ENCODE peak calls at places on chromosomes 12 and 14, in four cellular contexts. V is K562, I is SK-N-SH, L is GM12878. D is an unnamed sample.

GRCh38 chr12:62319058-62319457 is 58.9 kb downstream of the USP15 start:
- DNase-seq in V (no peak), I (no peak), L (no peak), D (no peak)

GRCh38 chr14:54786191-54786755 is 116.4 kb downstream of the GCH1 start:
- DNase-seq in V (no peak), I (no peak), L (no peak), D (no peak)

GRCh38 chr12:43221216-43221615 is 330.8 kb downstream of the ADAMTS20 start:
- DNase-seq in V (no peak), L (no peak), I (no peak), D (peak; percentile 10)

GRCh38 chr12:108112815-108113556 is 16.1 kb upstream of the WSCD2 start:
- DNase-seq in I (peak; percentile 22), L (no peak), V (no peak), D (peak; percentile 59)

GRCh38 chr12:104701756-104702155 is 245.0 kb downstream of the CHST11 start:
- DNase-seq in V (no peak), L (no peak), I (no peak), D (no peak)

GRCh38 chr14:81247271-81247766 is 26.6 kb upstream of the GTF2A1 start:
- DNase-seq in I (no peak), L (no peak), V (no peak), D (no peak)

GRCh38 chr14:32090686-32091085 is 13.6 kb downstream of the ARHGAP5 start:
- DNase-seq in L (no peak), V (no peak), I (no peak), D (no peak)

GRCh38 chr12:13000935-13001724 is 1.1 kb upstream of the HEBP1 start:
- DNase-seq in V (peak; percentile 45), I (peak; percentile 93), L (no peak), D (peak; percentile 63)

GRCh38 chr12:130953783-130954543 is at the start of gene ADGRD1:
- DNase-seq in V (no peak), I (no peak), L (no peak), D (no peak)

GRCh38 chr12:12561305-12562015 is 1.2 kb downstream of the DUSP16 start:
- DNase-seq in I (peak; percentile 75), V (no peak), L (no peak), D (peak; percentile 44)

GRCh38 chr12:124939428-124940142 is 25.1 kb upstream of the UBC start:
- DNase-seq in I (peak; percentile 80), L (peak; percentile 88), V (peak; percentile 75), D (peak; percentile 90)

GRCh38 chr12:100718212-100718611 is 76.4 kb upstream of the ANO4 start:
- DNase-seq in V (no peak), I (no peak), L (no peak), D (no peak)

DNA sequence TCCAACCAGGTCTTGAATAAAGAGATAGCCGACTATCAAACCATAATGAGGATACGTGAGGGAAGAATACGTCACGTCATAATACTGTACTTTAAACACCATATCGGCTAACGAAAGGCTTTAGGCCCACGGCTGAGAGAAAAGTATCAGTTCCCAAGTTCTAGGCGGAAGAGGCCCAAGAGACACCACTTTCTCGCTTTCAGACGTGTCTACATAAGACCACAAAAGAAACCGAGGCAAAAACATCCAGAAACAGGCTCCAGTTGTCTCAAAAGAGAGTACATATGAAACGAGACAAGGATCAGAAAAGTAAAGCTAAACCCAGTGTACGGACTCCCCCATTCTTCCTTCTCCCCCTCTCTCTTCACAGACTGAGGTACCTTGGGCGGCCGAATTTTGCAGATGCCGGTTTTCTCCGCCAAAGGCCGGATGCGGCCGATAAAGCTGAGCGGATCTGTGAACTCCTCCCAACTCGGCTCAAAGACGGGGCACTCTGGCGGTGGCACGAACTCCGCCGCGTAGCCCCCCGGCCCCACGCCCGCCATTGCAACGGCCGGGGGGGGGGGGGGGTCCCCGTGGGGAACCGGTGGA is 478 bp downstream of the KDM5A start:
- DNase-seq in I (no peak), V (no peak), L (no peak), D (peak; percentile 51)
- TF ChIP-seq USF1 in I (no peak), V (no peak), L (no peak), D (no peak)

DNA sequence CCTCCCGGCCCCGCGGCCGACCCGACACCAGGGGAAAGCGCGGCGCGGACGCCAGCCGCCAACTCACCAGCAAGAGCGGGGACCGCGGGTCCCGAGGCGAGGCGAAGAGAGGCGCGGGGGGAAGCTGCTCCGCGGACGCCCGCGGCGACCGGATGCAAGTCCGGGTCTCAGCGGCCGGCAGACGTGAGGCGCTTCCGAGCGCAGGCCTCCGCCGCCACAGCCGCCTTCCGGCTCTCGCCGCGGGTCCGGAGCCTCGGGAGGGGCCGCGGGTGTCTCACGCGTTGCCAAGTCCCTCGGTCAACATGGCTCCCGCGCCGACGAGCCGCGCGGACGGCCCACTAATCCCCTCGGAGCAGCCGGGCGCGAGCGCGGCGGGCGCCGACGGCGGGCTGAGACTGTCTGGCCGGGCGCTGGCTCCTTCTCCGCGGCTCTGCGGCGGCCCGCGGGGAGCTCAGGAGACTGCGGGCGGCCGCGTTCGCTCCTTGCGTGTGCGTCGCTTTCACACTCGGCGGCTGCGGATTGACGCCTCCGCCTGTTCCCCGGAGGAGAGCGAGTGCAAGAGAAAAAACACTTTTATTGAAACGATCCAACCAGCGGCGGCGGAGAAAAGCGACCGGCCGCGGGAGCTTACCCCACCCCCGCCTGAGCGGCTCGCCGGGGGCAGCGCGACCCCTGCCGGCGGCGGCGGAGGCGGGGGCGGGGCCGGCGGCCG is at the start of gene CDK17:
- DNase-seq in L (no peak), V (peak; percentile 93), I (peak; percentile 97), D (peak; percentile 69)
- TF ChIP-seq USF1 in L (no peak), V (no peak), I (no peak), D (no peak)

DNA sequence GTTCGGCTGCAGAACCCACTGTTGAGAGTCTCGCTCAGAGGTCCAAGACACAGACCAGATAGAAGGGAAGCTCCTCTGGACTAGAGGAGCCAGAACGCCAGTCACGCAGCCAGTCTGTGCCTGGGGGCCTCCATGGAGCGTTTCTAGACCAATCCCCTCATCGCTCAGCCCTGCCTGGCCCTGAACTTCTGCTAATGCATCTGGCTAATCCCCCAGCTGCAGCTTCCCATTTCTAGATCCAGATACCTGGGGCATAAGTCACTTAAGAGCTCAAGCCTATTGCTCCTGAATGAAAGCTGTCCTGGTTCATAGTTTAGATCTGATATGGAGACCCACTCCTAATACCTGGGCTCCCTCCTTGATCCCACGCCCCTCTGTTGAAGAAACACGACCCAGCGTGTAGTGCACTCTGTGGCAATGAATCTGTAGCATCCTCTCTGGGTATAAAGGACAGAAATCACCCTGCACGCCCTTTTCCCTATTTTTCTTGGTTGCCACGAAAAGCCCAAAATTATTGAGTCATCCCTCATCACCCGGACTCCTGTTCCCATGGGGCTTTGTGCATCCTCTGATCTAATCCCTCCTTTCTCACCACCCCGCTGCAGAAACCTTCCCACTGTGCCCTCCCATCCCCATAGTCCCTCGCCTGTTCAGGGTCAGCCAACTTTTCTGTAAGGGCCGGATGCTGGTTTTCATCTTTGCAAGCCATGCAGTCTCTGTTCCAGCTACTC is 341.5 kb upstream of the FKBP4 start:
- DNase-seq in V (no peak), L (no peak), I (no peak), D (no peak)
- TF ChIP-seq USF1 in V (no peak), L (no peak), I (no peak), D (no peak)

DNA sequence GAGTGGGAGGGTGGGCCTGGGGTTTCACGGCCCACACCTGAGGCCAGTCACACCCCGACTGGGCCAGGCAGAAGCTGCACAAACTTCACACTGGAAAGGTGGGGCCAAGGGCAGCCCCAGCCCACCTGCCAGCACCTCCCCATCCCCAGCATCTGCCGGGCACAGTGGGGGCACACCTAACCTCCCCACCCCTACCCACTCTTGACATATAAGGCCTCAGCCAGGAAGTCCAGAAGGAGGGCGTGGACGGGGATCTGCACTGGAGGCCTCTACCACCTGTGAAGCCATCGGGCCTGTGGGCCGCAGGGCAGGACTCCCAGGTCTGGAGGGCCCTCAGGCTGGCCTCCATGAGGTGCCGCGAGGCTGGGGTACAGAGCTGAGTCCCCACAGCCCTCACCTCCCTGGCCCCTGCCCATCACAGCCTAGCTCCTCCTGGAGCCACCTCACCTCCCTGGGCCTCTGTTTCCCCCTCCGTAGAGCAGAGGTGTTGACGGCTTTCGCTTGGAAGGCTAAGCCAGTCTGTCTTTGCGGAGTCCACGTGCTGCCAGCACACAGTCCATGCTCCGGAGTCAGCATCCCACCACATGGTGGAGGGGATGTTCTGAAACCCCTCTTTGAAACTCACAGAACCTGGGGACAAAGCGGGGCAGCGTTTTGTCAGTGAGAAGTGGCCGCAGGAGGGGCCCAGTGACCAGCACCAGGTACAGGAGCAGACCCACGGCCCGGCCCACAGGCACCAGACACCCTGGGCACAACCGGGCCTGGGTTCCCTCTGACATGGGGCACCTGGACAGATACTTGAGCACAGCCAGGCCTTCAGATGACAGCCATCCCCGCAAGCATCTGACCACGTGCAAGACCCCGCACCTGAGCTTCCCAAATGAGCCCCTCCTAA is 38.2 kb upstream of the INF2 start:
- DNase-seq in V (no peak), L (no peak), I (no peak), D (no peak)
- TF ChIP-seq USF1 in V (no peak), L (no peak), I (no peak), D (no peak)

GRCh38 chr12:31951939-31952338 is 7.3 kb upstream of the RESF1 start:
- DNase-seq in V (no peak), I (no peak), L (no peak), D (no peak)
- TF ChIP-seq USF1 in V (no peak), I (no peak), L (no peak), D (no peak)

DNA sequence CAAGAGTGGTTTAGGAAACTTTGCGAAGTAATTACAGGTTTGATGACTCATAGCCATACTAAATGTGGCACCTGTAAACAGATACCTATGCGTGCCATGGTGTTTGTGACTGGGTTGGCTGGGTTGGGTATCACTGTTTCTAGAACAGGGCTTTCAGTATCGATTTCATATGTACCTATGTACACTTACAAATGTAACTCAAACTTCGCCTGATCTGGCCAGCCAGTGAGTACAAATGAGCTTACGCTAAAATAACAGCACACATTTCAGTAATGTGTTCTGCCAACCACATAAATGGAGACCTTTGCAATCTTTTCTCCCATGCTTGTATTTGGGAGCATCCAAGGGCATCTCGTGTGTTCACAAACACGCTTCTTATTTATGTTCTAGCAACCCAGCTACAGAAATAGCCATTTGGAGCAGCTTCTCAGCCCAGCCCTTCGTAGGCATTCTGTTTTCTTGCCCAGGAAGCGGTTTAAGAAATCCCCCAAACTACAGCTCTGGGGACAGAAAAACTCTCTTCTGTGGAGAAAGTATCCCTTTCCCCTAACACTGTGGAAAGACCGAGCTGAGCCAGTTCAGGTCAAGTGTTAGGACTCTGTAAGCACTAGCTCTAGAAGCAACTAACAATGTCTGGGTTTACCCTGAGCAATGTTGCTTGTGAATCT is 42.3 kb upstream of the MDM1 start:
- DNase-seq in V (no peak), L (peak; percentile 98), I (no peak), D (no peak)
- TF ChIP-seq USF1 in V (no peak), L (no peak), I (no peak), D (no peak)

GRCh38 chr12:56221233-56221756 is 427 bp downstream of the RNF41 start:
- DNase-seq in I (peak; percentile 72), L (no peak), V (no peak), D (peak; percentile 62)
- TF ChIP-seq USF1 in I (no peak), L (no peak), V (no peak), D (no peak)